ENCODE peak calls at places on chromosomes 6 and 20, in eight cellular contexts. Y, L, N, U, Q, R, C and Z are unnamed samples.

GRCh38 chr6:122620902-122621301 is 10.7 kb downstream of the PKIB start:
- DNase-seq in C (no peak), N (no peak), L (no peak), Q (no peak), Y (no peak), R (no peak), U (no peak), Z (no peak)

GRCh38 chr6:42694586-42694985 is 27.8 kb downstream of the PRPH2 start:
- DNase-seq in Q (no peak), C (no peak), R (no peak), Y (no peak), L (peak), N (no peak), U (peak), Z (no peak)

GRCh38 chr6:107555449-107555848 is 65.5 kb downstream of the SOBP start:
- DNase-seq in R (no peak), Y (no peak), Q (no peak), U (no peak), L (no peak), N (no peak), C (no peak), Z (no peak)

GRCh38 chr6:87922947-87923330 is 124.7 kb upstream of the SPACA1 start:
- DNase-seq in L (no peak), Y (no peak), N (no peak), C (no peak), Q (no peak), U (no peak), R (peak), Z (no peak)

GRCh38 chr6:157443066-157443800 is 62.2 kb downstream of the ZDHHC14 start:
- DNase-seq in R (peak), N (no peak), Q (no peak), C (no peak), Y (no peak), L (peak), U (peak), Z (no peak)

GRCh38 chr6:39791850-39792500 is at the start of gene DAAM2:
- DNase-seq in C (peak), N (peak), R (no peak), Q (no peak), Y (peak), L (no peak), U (no peak), Z (no peak)

GRCh38 chr6:52503853-52504777 is 72.7 kb downstream of the TRAM2 start:
- DNase-seq in Y (peak), R (no peak), U (peak), C (peak), N (peak), L (peak), Q (no peak), Z (peak)

GRCh38 chr6:110315856-110316398 is 42.2 kb downstream of the METTL24 start:
- DNase-seq in N (no peak), Q (no peak), L (no peak), R (no peak), Y (no peak), C (no peak), U (no peak), Z (no peak)

GRCh38 chr20:21361266-21361665 is 36.1 kb downstream of the NKX2-4 start:
- DNase-seq in N (no peak), C (no peak), L (no peak), Q (no peak), U (no peak), R (no peak), Y (no peak), Z (no peak)

GRCh38 chr6:21740719-21741118 is 147.2 kb downstream of the SOX4 start:
- DNase-seq in C (no peak), R (no peak), N (no peak), Y (no peak), U (peak), L (peak), Q (no peak), Z (no peak)

GRCh38 chr6:51415501-51415900 is 596.8 kb downstream of the TFAP2B start:
- DNase-seq in C (no peak), R (no peak), U (no peak), N (no peak), Q (no peak), Y (no peak), L (no peak), Z (no peak)

GRCh38 chr20:46772901-46773300 is 63.5 kb downstream of the SLC2A10 start:
- DNase-seq in C (no peak), L (no peak), U (no peak), Q (no peak), Y (no peak), N (no peak), R (no peak), Z (no peak)

GRCh38 chr6:16006681-16007080 is 122.2 kb upstream of the MYLIP start:
- DNase-seq in L (no peak), Y (no peak), U (no peak), Q (no peak), C (no peak), N (no peak), R (no peak), Z (no peak)

GRCh38 chr6:78850621-78851020 is 16.7 kb upstream of the IRAK1BP1 start:
- DNase-seq in C (no peak), L (no peak), R (no peak), U (no peak), Y (no peak), N (no peak), Q (no peak), Z (no peak)

GRCh38 chr6:38141045-38141444 is 321.5 kb downstream of the ZFAND3 start:
- DNase-seq in L (no peak), R (no peak), C (no peak), Y (no peak), N (no peak), U (no peak), Q (no peak), Z (no peak)

GRCh38 chr6:42979523-42980177 is 669 bp upstream of the PEX6 start:
- DNase-seq in R (no peak), U (peak), N (no peak), Q (peak), L (peak), Y (no peak), C (no peak), Z (no peak)

GRCh38 chr6:166595949-166596348 is 9.5 kb upstream of the RAMACL start:
- DNase-seq in Q (no peak), Y (no peak), C (no peak), U (no peak), N (peak), L (no peak), R (no peak), Z (no peak)

GRCh38 chr6:163180874-163181541 is 233.5 kb upstream of the QKI start:
- DNase-seq in Y (peak), U (no peak), R (no peak), Q (no peak), N (peak), C (peak), L (peak), Z (peak)

GRCh38 chr6:14474816-14475215 is 357.2 kb downstream of the CD83 start:
- DNase-seq in Y (no peak), Q (no peak), U (no peak), L (no peak), R (no peak), C (no peak), N (no peak), Z (no peak)

GRCh38 chr6:108115598-108116058 is 41.1 kb upstream of the OSTM1 start:
- DNase-seq in Y (no peak), Q (no peak), U (no peak), N (no peak), C (peak), R (peak), L (no peak), Z (no peak)

GRCh38 chr6:108651287-108651686 is 90.6 kb downstream of the FOXO3 start:
- DNase-seq in Y (no peak), U (no peak), Q (no peak), C (no peak), R (no peak), L (no peak), N (no peak), Z (no peak)

GRCh38 chr6:18179770-18180393 is 24.7 kb downstream of the KDM1B start:
- DNase-seq in U (no peak), Q (no peak), C (peak), L (no peak), R (no peak), Y (no peak), N (no peak), Z (no peak)

GRCh38 chr20:35003211-35004031 is 47.8 kb downstream of the MYH7B start:
- DNase-seq in R (no peak), C (peak), U (no peak), Q (no peak), L (no peak), Y (peak), N (no peak), Z (no peak)

GRCh38 chr20:47304287-47304686 is 52.2 kb downstream of the ZMYND8 start:
- DNase-seq in L (no peak), U (peak), R (no peak), Y (no peak), N (peak), Q (no peak), C (no peak), Z (no peak)

GRCh38 chr6:99808992-99809391 is 185.0 kb downstream of the MCHR2 start:
- DNase-seq in R (no peak), Q (no peak), L (no peak), Y (no peak), U (no peak), N (no peak), C (no peak), Z (no peak)

GRCh38 chr6:14283600-14284235 is 166.1 kb downstream of the CD83 start:
- DNase-seq in U (no peak), L (no peak), Q (no peak), Y (no peak), C (no peak), N (no peak), R (no peak), Z (no peak)

GRCh38 chr6:168683621-168684020 is 242.6 kb downstream of the SMOC2 start:
- DNase-seq in R (no peak), Q (no peak), L (no peak), C (no peak), U (no peak), N (no peak), Y (no peak), Z (peak)

GRCh38 chr6:113731528-113731927 is 125.6 kb upstream of the MARCKS start:
- DNase-seq in Q (no peak), Y (no peak), C (no peak), U (no peak), L (no peak), N (no peak), R (no peak), Z (no peak)

GRCh38 chr6:113735487-113735886 is 121.7 kb upstream of the MARCKS start:
- DNase-seq in Y (no peak), R (no peak), C (no peak), L (no peak), U (no peak), Q (no peak), N (no peak), Z (no peak)

GRCh38 chr6:113733386-113733785 is 123.8 kb upstream of the MARCKS start:
- DNase-seq in R (no peak), Q (no peak), Y (no peak), L (no peak), C (no peak), U (no peak), N (no peak), Z (no peak)

GRCh38 chr6:113734886-113735481 is 122.2 kb upstream of the MARCKS start:
- DNase-seq in Y (no peak), U (peak), C (no peak), L (peak), R (no peak), N (no peak), Q (no peak), Z (no peak)

GRCh38 chr6:113732384-113732966 is 124.7 kb upstream of the MARCKS start:
- DNase-seq in N (no peak), Q (no peak), U (no peak), C (peak), R (no peak), Y (no peak), L (no peak), Z (no peak)
- TF ChIP-seq CTCF in N (no peak), Q (no peak), U (no peak), C (peak), R (no peak), Y (peak), L (peak), Z (peak)

GRCh38 chr6:25026723-25027122 is 91.0 kb upstream of the RIPOR2 start:
- DNase-seq in Y (no peak), N (no peak), R (no peak), U (no peak), C (no peak), L (no peak), Q (no peak), Z (no peak)
- TF ChIP-seq CTCF in Y (no peak), N (no peak), R (no peak), U (no peak), C (no peak), L (no peak), Q (no peak), Z (no peak)

GRCh38 chr20:45303586-45304463 is 2.8 kb upstream of the RBPJL start:
- DNase-seq in U (no peak), N (no peak), C (no peak), L (no peak), Y (no peak), Q (no peak), R (no peak), Z (no peak)

GRCh38 chr20:45299786-45300185 is 6.9 kb upstream of the RBPJL start:
- DNase-seq in Y (no peak), U (no peak), L (no peak), C (no peak), R (no peak), N (no peak), Q (no peak), Z (no peak)

GRCh38 chr20:45301824-45302251 is 4.8 kb upstream of the RBPJL start:
- DNase-seq in L (no peak), R (no peak), N (no peak), U (no peak), Q (no peak), C (no peak), Y (no peak), Z (no peak)

GRCh38 chr20:45297786-45298497 is 8.7 kb upstream of the RBPJL start:
- DNase-seq in U (no peak), Y (no peak), Q (no peak), R (no peak), L (no peak), N (peak), C (no peak), Z (no peak)

GRCh38 chr20:45300961-45301360 is 5.7 kb upstream of the RBPJL start:
- DNase-seq in C (no peak), Y (no peak), N (peak), U (peak), Q (no peak), R (no peak), L (peak), Z (no peak)
- TF ChIP-seq CTCF in C (peak), Y (no peak), N (no peak), U (peak), Q (no peak), R (peak), L (peak), Z (no peak)

GRCh38 chr6:113089056-113089455 is 741.9 kb downstream of the RFPL4B start:
- DNase-seq in U (no peak), L (no peak), C (no peak), Y (no peak), R (no peak), Q (no peak), N (no peak), Z (no peak)
- TF ChIP-seq CTCF in U (peak), L (no peak), C (no peak), Y (no peak), R (peak), Q (no peak), N (no peak), Z (no peak)

GRCh38 chr6:89299451-89299850 is 15.6 kb downstream of the GABRR2 start:
- DNase-seq in Q (no peak), R (no peak), C (no peak), U (no peak), Y (no peak), L (no peak), N (no peak), Z (no peak)
- TF ChIP-seq CTCF in Q (no peak), R (peak), C (no peak), U (peak), Y (no peak), L (peak), N (no peak), Z (no peak)

DNA sequence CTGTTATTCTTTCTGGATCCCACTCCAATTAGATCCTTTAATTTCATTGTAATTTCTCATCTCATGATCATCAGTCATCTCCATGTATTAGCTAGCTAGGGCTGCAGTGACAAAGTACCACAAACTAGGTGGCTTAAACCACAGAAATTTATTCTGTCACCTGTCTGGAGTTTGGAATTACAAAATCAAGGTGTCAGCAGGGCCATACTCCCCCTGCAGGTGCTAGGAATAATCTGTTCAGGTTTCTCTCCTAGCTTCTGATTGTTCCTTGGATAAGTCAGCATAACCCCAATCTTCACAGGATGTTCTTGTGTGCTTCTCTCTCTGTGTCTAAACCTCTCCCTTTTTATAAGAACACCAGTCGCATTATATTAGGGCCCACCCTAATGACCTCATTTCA is 40.4 kb downstream of the BEND6 start:
- DNase-seq in R (no peak), C (no peak), Q (no peak), N (no peak), L (no peak), Y (no peak), U (no peak), Z (no peak)
- TF ChIP-seq CTCF in R (peak), C (no peak), Q (no peak), N (no peak), L (peak), Y (no peak), U (peak), Z (no peak)

GRCh38 chr6:54267798-54268197 is 40.4 kb upstream of the TINAG start:
- DNase-seq in U (peak), N (no peak), Q (no peak), L (peak), C (no peak), R (no peak), Y (no peak), Z (no peak)
- TF ChIP-seq CTCF in U (peak), N (no peak), Q (no peak), L (peak), C (peak), R (peak), Y (no peak), Z (no peak)

GRCh38 chr20:63230800-63231268 is 4.9 kb upstream of the BIRC7 start:
- DNase-seq in Q (no peak), R (no peak), U (peak), N (no peak), C (peak), L (peak), Y (peak), Z (peak)
- TF ChIP-seq CTCF in Q (no peak), R (peak), U (peak), N (no peak), C (peak), L (peak), Y (peak), Z (peak)

GRCh38 chr20:50506270-50506579 is 4.0 kb upstream of the PTPN1 start:
- DNase-seq in Y (no peak), R (no peak), C (no peak), Q (no peak), U (no peak), L (no peak), N (peak), Z (no peak)
- TF ChIP-seq CTCF in Y (no peak), R (peak), C (no peak), Q (no peak), U (peak), L (peak), N (no peak), Z (no peak)

DNA sequence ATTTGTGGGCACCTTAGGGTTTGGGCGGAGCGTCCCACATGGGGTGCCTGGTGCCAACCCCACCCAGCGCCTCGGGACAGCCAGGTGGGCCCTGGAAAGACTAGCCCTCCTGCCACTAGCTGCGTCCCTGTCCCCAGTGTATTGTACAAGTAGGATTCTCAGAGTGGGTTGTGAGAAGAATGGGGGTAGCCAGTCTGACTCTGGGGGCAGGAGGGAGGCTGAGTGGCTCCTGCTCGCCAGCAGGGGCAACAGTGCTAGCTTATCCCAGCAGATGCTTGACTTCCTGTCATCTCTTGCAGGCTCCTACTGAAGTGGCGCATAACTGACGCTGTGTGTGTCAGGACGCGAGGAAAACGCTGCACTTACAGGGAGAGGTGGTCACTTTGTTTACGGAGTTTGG is 9.3 kb downstream of the PSMA7 start:
- DNase-seq in Y (no peak), L (no peak), Q (no peak), U (no peak), R (no peak), N (no peak), C (no peak), Z (no peak)
- TF ChIP-seq CTCF in Y (no peak), L (peak), Q (no peak), U (peak), R (peak), N (no peak), C (peak), Z (no peak)